ENCODE peak calls at places on chromosomes 7 and 10, in four cellular contexts. One of them, this sample, is unnamed.

GRCh38 chr7:142248-142955 is 50.0 kb upstream of the FAM20C start:
- DNase-seq in HepG2: peak; percentile 69
- DNase-seq in H1: no peak
- DNase-seq in K562: no peak
- DNase-seq in this sample: no peak

GRCh38 chr10:9895406-9895805 is 1122.3 kb upstream of the CELF2 start:
- DNase-seq in HepG2: no peak
- DNase-seq in H1: no peak
- DNase-seq in K562: no peak
- DNase-seq in this sample: no peak

GRCh38 chr7:111138196-111138569 is 47.3 kb downstream of the LRRN3 start:
- DNase-seq in HepG2: no peak
- DNase-seq in H1: no peak
- DNase-seq in K562: no peak
- DNase-seq in this sample: no peak

GRCh38 chr7:36092221-36092771 is 60.8 kb upstream of the EEPD1 start:
- DNase-seq in HepG2: no peak
- DNase-seq in H1: no peak
- DNase-seq in K562: peak; percentile 74
- DNase-seq in this sample: no peak

GRCh38 chr7:148153611-148154010 is 437.0 kb upstream of the C7orf33 start:
- DNase-seq in HepG2: no peak
- DNase-seq in H1: no peak
- DNase-seq in K562: no peak
- DNase-seq in this sample: no peak

GRCh38 chr7:145106001-145106400 is 270.1 kb upstream of the TPK1 start:
- DNase-seq in HepG2: no peak
- DNase-seq in H1: no peak
- DNase-seq in K562: no peak
- DNase-seq in this sample: no peak

GRCh38 chr10:101672536-101672935 is 22.4 kb downstream of the FBXW4 start:
- DNase-seq in HepG2: no peak
- DNase-seq in H1: no peak
- DNase-seq in K562: no peak
- DNase-seq in this sample: no peak

GRCh38 chr10:12622016-12622415 is 272.7 kb downstream of the CAMK1D start:
- DNase-seq in HepG2: no peak
- DNase-seq in H1: no peak
- DNase-seq in K562: no peak
- DNase-seq in this sample: no peak

GRCh38 chr7:30888783-30889182 is 22.9 kb upstream of the AQP1 start:
- DNase-seq in HepG2: no peak
- DNase-seq in H1: no peak
- DNase-seq in K562: no peak
- DNase-seq in this sample: no peak

GRCh38 chr10:26890956-26891355 is 30.2 kb upstream of the ABI1 start:
- DNase-seq in HepG2: peak; percentile 72
- DNase-seq in H1: no peak
- DNase-seq in K562: peak; percentile 14
- DNase-seq in this sample: no peak

GRCh38 chr10:63901228-63901627 is 380.0 kb downstream of the REEP3 start:
- DNase-seq in HepG2: no peak
- DNase-seq in H1: no peak
- DNase-seq in K562: peak; percentile 45
- DNase-seq in this sample: no peak

GRCh38 chr7:146736446-146737190 is 620.0 kb downstream of the CNTNAP2 start:
- DNase-seq in HepG2: no peak
- DNase-seq in H1: peak; percentile 3
- DNase-seq in K562: no peak
- DNase-seq in this sample: no peak

GRCh38 chr7:133540096-133540860 is 287.4 kb downstream of the EXOC4 start:
- DNase-seq in HepG2: no peak
- DNase-seq in H1: no peak
- DNase-seq in K562: no peak
- DNase-seq in this sample: no peak

GRCh38 chr7:115689941-115690340 is 340.6 kb downstream of the TFEC start:
- DNase-seq in HepG2: no peak
- DNase-seq in H1: no peak
- DNase-seq in K562: no peak
- DNase-seq in this sample: no peak

GRCh38 chr10:13587367-13587766 is 602 bp downstream of the PRPF18 start:
- DNase-seq in HepG2: peak; percentile 6
- DNase-seq in H1: no peak
- DNase-seq in K562: peak; percentile 11
- DNase-seq in this sample: no peak

GRCh38 chr7:99201027-99201426 is 6.9 kb downstream of the KPNA7 start:
- DNase-seq in HepG2: no peak
- DNase-seq in H1: no peak
- DNase-seq in K562: no peak
- DNase-seq in this sample: no peak

GRCh38 chr10:31751401-31752080 is 177.1 kb downstream of the ARHGAP12 start:
- DNase-seq in HepG2: no peak
- DNase-seq in H1: no peak
- DNase-seq in K562: no peak
- DNase-seq in this sample: no peak

GRCh38 chr7:34039033-34039432 is 133.7 kb downstream of the BMPER start:
- DNase-seq in HepG2: no peak
- DNase-seq in H1: no peak
- DNase-seq in K562: no peak
- DNase-seq in this sample: no peak

GRCh38 chr10:78287618-78288017 is 254.0 kb downstream of the RPS24 start:
- DNase-seq in HepG2: no peak
- DNase-seq in H1: no peak
- DNase-seq in K562: no peak
- DNase-seq in this sample: no peak

GRCh38 chr10:68330852-68331454 is 911 bp upstream of the HNRNPH3 start:
- DNase-seq in HepG2: no peak
- DNase-seq in H1: no peak
- DNase-seq in K562: no peak
- DNase-seq in this sample: no peak

GRCh38 chr7:510782-511281 is 8.8 kb downstream of the PDGFA start:
- DNase-seq in HepG2: no peak
- DNase-seq in H1: no peak
- DNase-seq in K562: no peak
- DNase-seq in this sample: no peak

GRCh38 chr7:156999611-157000046 is 10.8 kb downstream of the MNX1 start:
- DNase-seq in HepG2: no peak
- DNase-seq in H1: no peak
- DNase-seq in K562: peak; percentile 86
- DNase-seq in this sample: no peak

GRCh38 chr7:12221414-12221813 is 10.3 kb downstream of the TMEM106B start:
- DNase-seq in HepG2: no peak
- DNase-seq in H1: no peak
- DNase-seq in K562: no peak
- DNase-seq in this sample: no peak

GRCh38 chr7:43647772-43648643 is 65.1 kb downstream of the STK17A start:
- DNase-seq in HepG2: peak; percentile 33
- DNase-seq in H1: no peak
- DNase-seq in K562: no peak
- DNase-seq in this sample: no peak

GRCh38 chr7:1817061-1817712 is 147.1 kb downstream of the ELFN1 start:
- DNase-seq in HepG2: no peak
- DNase-seq in H1: no peak
- DNase-seq in K562: no peak
- DNase-seq in this sample: no peak

GRCh38 chr10:7956508-7956907 is 98.0 kb upstream of the GATA3 start:
- DNase-seq in HepG2: no peak
- DNase-seq in H1: no peak
- DNase-seq in K562: peak; percentile 25
- DNase-seq in this sample: no peak

GRCh38 chr10:125495386-125495785 is 187.6 kb downstream of the TEX36 start:
- DNase-seq in HepG2: no peak
- DNase-seq in H1: no peak
- DNase-seq in K562: no peak
- DNase-seq in this sample: no peak

GRCh38 chr7:153109561-153109960 is 350.0 kb downstream of the ACTR3B start:
- DNase-seq in HepG2: no peak
- DNase-seq in H1: no peak
- DNase-seq in K562: no peak
- DNase-seq in this sample: no peak

GRCh38 chr10:55631071-55631654 is 729.9 kb downstream of the ZWINT start:
- DNase-seq in HepG2: no peak
- DNase-seq in H1: no peak
- DNase-seq in K562: peak; percentile 5
- DNase-seq in this sample: no peak

GRCh38 chr10:23063387-23064287 is 31.7 kb upstream of the MSRB2 start:
- DNase-seq in HepG2: no peak
- DNase-seq in H1: no peak
- DNase-seq in K562: peak; percentile 70
- DNase-seq in this sample: no peak

GRCh38 chr7:137091396-137091795 is 222.9 kb downstream of the CHRM2 start:
- DNase-seq in HepG2: no peak
- DNase-seq in H1: peak; percentile 29
- DNase-seq in K562: peak; percentile 5
- DNase-seq in this sample: no peak

GRCh38 chr7:95686109-95686508 is 86.2 kb upstream of the DYNC1I1 start:
- DNase-seq in HepG2: peak; percentile 40
- DNase-seq in H1: no peak
- DNase-seq in K562: no peak
- DNase-seq in this sample: no peak

GRCh38 chr10:76632158-76633051 is 1005.2 kb downstream of the KCNMA1 start:
- DNase-seq in HepG2: no peak
- DNase-seq in H1: no peak
- DNase-seq in K562: no peak
- DNase-seq in this sample: no peak

DNA sequence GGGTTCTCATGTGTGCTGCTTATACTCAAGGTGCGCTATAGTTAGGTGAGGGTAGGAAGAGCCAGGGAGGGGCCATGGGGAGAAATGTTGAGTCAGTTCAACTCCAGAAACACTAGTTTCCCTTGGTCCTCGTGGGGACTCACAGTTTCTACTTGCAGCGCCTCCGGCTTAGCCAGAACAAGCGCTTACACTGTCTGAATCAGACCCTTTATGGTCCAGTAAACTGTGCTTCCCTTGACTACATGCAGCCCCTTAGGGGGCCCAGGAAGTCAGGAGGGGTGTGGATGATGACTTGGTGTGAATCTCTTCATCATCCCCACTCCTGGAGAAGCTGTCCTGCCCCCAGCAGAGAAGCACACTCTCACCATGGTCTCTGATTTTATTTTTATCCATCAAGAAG is 62.4 kb upstream of the LRRC4 start:
- DNase-seq in HepG2: no peak
- DNase-seq in H1: no peak
- DNase-seq in K562: no peak
- DNase-seq in this sample: no peak
- TF ChIP-seq TAF1 in HepG2: no peak
- TF ChIP-seq TAF1 in H1: no peak
- TF ChIP-seq TAF1 in K562: no peak
- TF ChIP-seq TAF1 in this sample: no peak

DNA sequence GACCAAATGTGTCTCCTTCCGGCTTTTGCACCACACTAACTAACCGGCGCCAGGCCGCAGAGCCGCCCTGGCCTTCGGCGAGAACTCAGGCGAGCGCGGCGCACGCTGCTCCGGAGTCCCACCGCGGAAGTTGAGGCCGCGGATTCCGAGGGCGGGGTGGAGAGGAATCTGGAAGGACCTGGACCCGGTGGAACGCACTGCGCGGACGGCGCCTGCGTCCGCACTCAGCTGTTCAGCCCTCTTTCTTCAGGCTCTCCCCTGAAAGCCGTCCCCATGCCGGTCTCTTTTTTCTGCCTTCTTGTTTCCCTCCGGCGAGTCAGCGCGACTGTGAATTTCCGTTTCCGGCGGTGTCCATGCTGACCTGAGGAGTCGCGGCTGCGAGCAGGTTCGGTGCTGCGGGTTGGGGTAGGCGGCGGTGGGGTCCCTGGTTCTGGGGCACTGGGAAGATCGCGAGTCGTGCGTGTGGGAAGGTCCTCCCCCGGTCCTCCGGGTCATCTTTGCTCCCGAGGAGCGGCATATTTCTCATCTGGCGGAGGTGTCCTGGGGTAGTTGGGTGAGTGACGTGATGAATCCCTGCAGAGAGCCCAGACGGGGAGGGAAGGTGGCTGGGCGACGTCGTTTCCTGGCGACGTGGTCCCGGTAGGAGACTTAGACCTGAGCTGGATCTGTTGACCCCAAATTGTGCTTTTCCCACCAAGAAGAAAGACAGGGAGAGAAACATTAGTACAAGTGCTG is at the start of gene BMS1:
- DNase-seq in HepG2: peak; percentile 90
- DNase-seq in H1: peak; percentile 73
- DNase-seq in K562: peak; percentile 91
- DNase-seq in this sample: peak; percentile 75
- TF ChIP-seq POLR2A in HepG2: peak; percentile 87
- TF ChIP-seq POLR2A in H1: peak; percentile 94
- TF ChIP-seq POLR2A in K562: peak; percentile 99
- TF ChIP-seq POLR2A in this sample: peak; percentile 95

DNA sequence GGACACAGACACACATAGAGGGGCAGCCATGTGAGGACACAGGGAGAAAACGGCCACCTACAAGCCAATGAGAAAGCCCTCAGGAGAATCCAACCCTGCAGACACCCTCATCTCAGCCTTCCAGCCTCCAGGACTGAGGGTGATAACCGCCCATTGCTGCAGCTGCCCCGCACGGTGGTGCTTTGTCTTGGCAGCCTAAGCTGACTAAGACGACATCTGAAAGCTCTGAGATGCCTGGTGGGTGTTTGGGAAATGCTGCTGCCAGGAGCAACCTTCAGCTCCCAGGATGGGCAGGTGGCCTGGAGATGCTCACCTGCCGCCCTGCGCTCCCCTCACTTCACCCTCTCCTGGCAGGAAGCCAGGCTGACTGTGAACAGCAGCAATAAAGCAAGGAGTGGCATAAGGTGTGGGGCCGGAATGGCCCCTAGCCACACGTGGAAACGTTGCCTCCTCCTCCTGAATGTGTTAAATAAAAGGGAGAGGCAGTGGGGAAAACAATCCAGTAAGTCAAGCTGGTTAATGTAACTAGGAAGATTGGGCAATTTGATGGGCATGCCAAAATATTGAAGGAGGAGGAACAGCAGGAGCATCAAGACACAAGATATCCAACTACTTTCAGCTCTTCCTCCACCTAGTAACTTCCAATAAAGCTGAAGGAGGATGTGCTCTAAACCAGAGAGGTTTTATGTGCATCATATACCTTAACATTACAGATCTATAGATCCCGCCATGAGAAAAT is 121.5 kb downstream of the TNS3 start:
- DNase-seq in HepG2: no peak
- DNase-seq in H1: no peak
- DNase-seq in K562: no peak
- DNase-seq in this sample: no peak
- TF ChIP-seq POLR2AphosphoS5 in HepG2: no peak
- TF ChIP-seq POLR2AphosphoS5 in H1: no peak
- TF ChIP-seq POLR2AphosphoS5 in K562: no peak
- TF ChIP-seq POLR2AphosphoS5 in this sample: no peak

DNA sequence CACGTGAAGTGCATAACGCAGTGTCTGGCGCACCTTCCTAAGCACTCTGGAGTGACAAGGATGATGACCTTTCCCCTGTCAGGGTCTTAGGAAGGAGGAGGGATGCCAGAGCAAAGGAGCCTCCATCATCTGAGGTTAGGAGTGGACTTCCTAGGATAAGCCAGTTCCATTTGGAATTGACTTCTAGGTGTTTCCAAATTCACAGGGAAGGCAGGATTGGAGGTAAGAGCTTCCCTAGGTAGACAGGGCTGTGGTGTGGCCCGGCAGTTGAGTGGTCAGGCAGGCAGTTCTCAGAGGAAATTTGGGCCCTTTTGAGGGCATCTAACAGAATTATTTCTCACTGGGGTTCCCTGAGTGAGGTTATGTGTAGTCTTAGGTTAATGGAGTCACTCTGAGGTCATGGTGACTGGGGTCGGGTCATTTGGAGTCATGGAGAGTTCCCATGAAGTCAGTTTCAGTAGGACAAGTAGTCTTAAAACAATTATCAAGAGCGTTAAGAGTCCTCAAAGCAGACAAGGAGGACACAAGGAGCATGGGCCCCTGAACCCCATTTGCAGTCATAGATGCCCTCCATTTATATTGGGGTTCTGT is 8.2 kb downstream of the PPIF start:
- DNase-seq in HepG2: no peak
- DNase-seq in H1: no peak
- DNase-seq in K562: peak; percentile 22
- DNase-seq in this sample: no peak
- TF ChIP-seq TAF1 in HepG2: no peak
- TF ChIP-seq TAF1 in H1: no peak
- TF ChIP-seq TAF1 in K562: no peak
- TF ChIP-seq TAF1 in this sample: no peak